ENCODE peak calls at places on chromosomes 2 and 18, in six cellular contexts. One of them, this sample, is unnamed.

GRCh38 chr2:136118819-136119716 is 1.1 kb upstream of the CXCR4 start:
- DNase-seq in HL-60: no peak
- DNase-seq in psoas muscle: peak
- DNase-seq in AG09309: no peak
- DNase-seq in NB4: peak
- DNase-seq in dorsolateral prefrontal cortex: no peak
- DNase-seq in this sample: no peak

GRCh38 chr2:128456281-128456680 is 137.6 kb upstream of the HS6ST1 start:
- DNase-seq in HL-60: no peak
- DNase-seq in psoas muscle: no peak
- DNase-seq in AG09309: no peak
- DNase-seq in NB4: no peak
- DNase-seq in dorsolateral prefrontal cortex: no peak
- DNase-seq in this sample: no peak

GRCh38 chr2:105382177-105382576 is 16.7 kb downstream of the FHL2 start:
- DNase-seq in HL-60: no peak
- DNase-seq in psoas muscle: no peak
- DNase-seq in AG09309: no peak
- DNase-seq in NB4: no peak
- DNase-seq in dorsolateral prefrontal cortex: no peak
- DNase-seq in this sample: no peak

GRCh38 chr18:49094136-49094535 is 143.4 kb upstream of the SMAD7 start:
- DNase-seq in HL-60: no peak
- DNase-seq in psoas muscle: no peak
- DNase-seq in AG09309: no peak
- DNase-seq in NB4: no peak
- DNase-seq in dorsolateral prefrontal cortex: no peak
- DNase-seq in this sample: no peak

GRCh38 chr18:5159080-5159479 is 38.0 kb downstream of the AKAIN1 start:
- DNase-seq in HL-60: no peak
- DNase-seq in psoas muscle: no peak
- DNase-seq in AG09309: no peak
- DNase-seq in NB4: no peak
- DNase-seq in dorsolateral prefrontal cortex: no peak
- DNase-seq in this sample: no peak

GRCh38 chr2:190986221-190986953 is 27.6 kb downstream of the STAT1 start:
- DNase-seq in HL-60: no peak
- DNase-seq in psoas muscle: no peak
- DNase-seq in AG09309: no peak
- DNase-seq in NB4: peak
- DNase-seq in dorsolateral prefrontal cortex: no peak
- DNase-seq in this sample: no peak

GRCh38 chr18:58784601-58785137 is 80.0 kb upstream of the ZNF532 start:
- DNase-seq in HL-60: no peak
- DNase-seq in psoas muscle: no peak
- DNase-seq in AG09309: no peak
- DNase-seq in NB4: no peak
- DNase-seq in dorsolateral prefrontal cortex: no peak
- DNase-seq in this sample: no peak

GRCh38 chr2:65420712-65421431 is 11.5 kb downstream of the SPRED2 start:
- DNase-seq in HL-60: no peak
- DNase-seq in psoas muscle: no peak
- DNase-seq in AG09309: no peak
- DNase-seq in NB4: peak
- DNase-seq in dorsolateral prefrontal cortex: no peak
- DNase-seq in this sample: no peak

GRCh38 chr2:187545238-187545751 is 8.9 kb downstream of the TFPI start:
- DNase-seq in HL-60: no peak
- DNase-seq in psoas muscle: no peak
- DNase-seq in AG09309: no peak
- DNase-seq in NB4: no peak
- DNase-seq in dorsolateral prefrontal cortex: no peak
- DNase-seq in this sample: no peak

GRCh38 chr18:59950215-59950944 is 50.6 kb downstream of the PMAIP1 start:
- DNase-seq in HL-60: no peak
- DNase-seq in psoas muscle: no peak
- DNase-seq in AG09309: no peak
- DNase-seq in NB4: no peak
- DNase-seq in dorsolateral prefrontal cortex: no peak
- DNase-seq in this sample: no peak

GRCh38 chr2:42141687-42142475 is 27.3 kb upstream of the EML4 start:
- DNase-seq in HL-60: no peak
- DNase-seq in psoas muscle: no peak
- DNase-seq in AG09309: peak
- DNase-seq in NB4: peak
- DNase-seq in dorsolateral prefrontal cortex: no peak
- DNase-seq in this sample: no peak

GRCh38 chr2:85920810-85921545 is 32.2 kb upstream of the ST3GAL5 start:
- DNase-seq in HL-60: no peak
- DNase-seq in psoas muscle: no peak
- DNase-seq in AG09309: no peak
- DNase-seq in NB4: no peak
- DNase-seq in dorsolateral prefrontal cortex: no peak
- DNase-seq in this sample: no peak

GRCh38 chr2:55965276-55965675 is 41.7 kb upstream of the EFEMP1 start:
- DNase-seq in HL-60: no peak
- DNase-seq in psoas muscle: no peak
- DNase-seq in AG09309: no peak
- DNase-seq in NB4: no peak
- DNase-seq in dorsolateral prefrontal cortex: no peak
- DNase-seq in this sample: no peak

GRCh38 chr2:29921560-29921915 is at the start of gene ALK:
- DNase-seq in HL-60: peak
- DNase-seq in psoas muscle: peak
- DNase-seq in AG09309: peak
- DNase-seq in NB4: peak
- DNase-seq in dorsolateral prefrontal cortex: peak
- DNase-seq in this sample: peak

GRCh38 chr2:112958428-112959108 is 19.2 kb upstream of the IL36G start:
- DNase-seq in HL-60: peak
- DNase-seq in psoas muscle: no peak
- DNase-seq in AG09309: peak
- DNase-seq in NB4: peak
- DNase-seq in dorsolateral prefrontal cortex: no peak
- DNase-seq in this sample: peak

GRCh38 chr18:48713302-48713701 is 174.5 kb downstream of the CTIF start:
- DNase-seq in HL-60: no peak
- DNase-seq in psoas muscle: peak
- DNase-seq in AG09309: no peak
- DNase-seq in NB4: no peak
- DNase-seq in dorsolateral prefrontal cortex: no peak
- DNase-seq in this sample: no peak

GRCh38 chr18:12014976-12015696 is 33.8 kb downstream of the IMPA2 start:
- DNase-seq in HL-60: no peak
- DNase-seq in psoas muscle: peak
- DNase-seq in AG09309: no peak
- DNase-seq in NB4: no peak
- DNase-seq in dorsolateral prefrontal cortex: no peak
- DNase-seq in this sample: no peak

GRCh38 chr2:16622399-16622968 is 43.1 kb downstream of the CYRIA start:
- DNase-seq in HL-60: no peak
- DNase-seq in psoas muscle: no peak
- DNase-seq in AG09309: no peak
- DNase-seq in NB4: peak
- DNase-seq in dorsolateral prefrontal cortex: no peak
- DNase-seq in this sample: no peak

GRCh38 chr18:57931038-57931437 is 113.0 kb upstream of the NEDD4L start:
- DNase-seq in HL-60: no peak
- DNase-seq in psoas muscle: no peak
- DNase-seq in AG09309: no peak
- DNase-seq in NB4: no peak
- DNase-seq in dorsolateral prefrontal cortex: no peak
- DNase-seq in this sample: no peak

GRCh38 chr2:52934354-52934898 is 833.2 kb upstream of the CHAC2 start:
- DNase-seq in HL-60: no peak
- DNase-seq in psoas muscle: no peak
- DNase-seq in AG09309: no peak
- DNase-seq in NB4: no peak
- DNase-seq in dorsolateral prefrontal cortex: no peak
- DNase-seq in this sample: no peak

GRCh38 chr2:223459328-223459939 is 142.7 kb downstream of the SCG2 start:
- DNase-seq in HL-60: no peak
- DNase-seq in psoas muscle: no peak
- DNase-seq in AG09309: no peak
- DNase-seq in NB4: peak
- DNase-seq in dorsolateral prefrontal cortex: no peak
- DNase-seq in this sample: no peak

GRCh38 chr2:212538156-212539144 is at the start of gene ERBB4:
- DNase-seq in HL-60: no peak
- DNase-seq in psoas muscle: peak
- DNase-seq in AG09309: no peak
- DNase-seq in NB4: no peak
- DNase-seq in dorsolateral prefrontal cortex: peak
- DNase-seq in this sample: no peak

GRCh38 chr2:233798335-233799086 is 20.4 kb downstream of the MROH2A start:
- DNase-seq in HL-60: no peak
- DNase-seq in psoas muscle: no peak
- DNase-seq in AG09309: no peak
- DNase-seq in NB4: no peak
- DNase-seq in dorsolateral prefrontal cortex: no peak
- DNase-seq in this sample: no peak

GRCh38 chr2:90069290-90069894 is 1377.9 kb downstream of the RPIA start:
- DNase-seq in HL-60: no peak
- DNase-seq in psoas muscle: peak
- DNase-seq in AG09309: no peak
- DNase-seq in NB4: peak
- DNase-seq in dorsolateral prefrontal cortex: no peak
- DNase-seq in this sample: no peak

GRCh38 chr2:133365117-133365516 is 203.1 kb downstream of the NCKAP5 start:
- DNase-seq in HL-60: no peak
- DNase-seq in psoas muscle: no peak
- DNase-seq in AG09309: no peak
- DNase-seq in NB4: no peak
- DNase-seq in dorsolateral prefrontal cortex: no peak
- DNase-seq in this sample: no peak

GRCh38 chr2:157261199-157261782 is 3.8 kb downstream of the GALNT5 start:
- DNase-seq in HL-60: no peak
- DNase-seq in psoas muscle: no peak
- DNase-seq in AG09309: no peak
- DNase-seq in NB4: peak
- DNase-seq in dorsolateral prefrontal cortex: no peak
- DNase-seq in this sample: peak

GRCh38 chr2:176158306-176158643 is 1.2 kb downstream of the HOXD3 start:
- DNase-seq in HL-60: no peak
- DNase-seq in psoas muscle: no peak
- DNase-seq in AG09309: no peak
- DNase-seq in NB4: no peak
- DNase-seq in dorsolateral prefrontal cortex: no peak
- DNase-seq in this sample: no peak

GRCh38 chr2:176155341-176156044 is 1.6 kb upstream of the HOXD3 start:
- DNase-seq in HL-60: no peak
- DNase-seq in psoas muscle: no peak
- DNase-seq in AG09309: no peak
- DNase-seq in NB4: no peak
- DNase-seq in dorsolateral prefrontal cortex: no peak
- DNase-seq in this sample: no peak

GRCh38 chr2:176156301-176156958 is 677 bp upstream of the HOXD3 start:
- DNase-seq in HL-60: no peak
- DNase-seq in psoas muscle: no peak
- DNase-seq in AG09309: no peak
- DNase-seq in NB4: no peak
- DNase-seq in dorsolateral prefrontal cortex: no peak
- DNase-seq in this sample: no peak

GRCh38 chr2:176157499-176158305 is 595 bp downstream of the HOXD3 start:
- DNase-seq in HL-60: no peak
- DNase-seq in psoas muscle: no peak
- DNase-seq in AG09309: no peak
- DNase-seq in NB4: no peak
- DNase-seq in dorsolateral prefrontal cortex: no peak
- DNase-seq in this sample: no peak

DNA sequence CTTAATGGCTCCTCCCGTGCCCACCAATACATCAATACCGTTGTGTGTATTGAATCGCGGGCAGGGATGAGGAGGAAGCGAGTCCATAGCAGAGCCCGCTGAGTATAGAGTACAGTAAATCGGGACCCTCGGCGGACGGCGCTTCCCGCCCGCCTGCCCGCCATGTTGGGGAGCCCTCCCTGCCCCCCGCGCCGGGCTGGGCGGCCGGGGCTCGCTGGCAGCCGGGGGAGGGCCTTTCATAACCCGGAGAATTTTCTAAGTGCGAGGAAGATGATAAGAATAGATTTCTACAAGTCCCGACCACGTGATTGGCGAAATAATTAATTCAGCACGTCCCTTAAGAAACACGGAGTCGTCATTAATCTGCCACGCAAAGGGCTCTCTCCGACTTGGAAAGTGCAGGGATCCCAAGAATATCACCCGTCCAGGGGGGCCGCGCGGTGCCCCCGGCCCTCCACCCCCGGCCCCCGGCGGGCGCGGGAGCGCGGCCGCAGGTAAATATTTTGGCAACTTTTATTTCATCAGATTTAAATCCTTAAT is at the start of gene HOXD3:
- DNase-seq in HL-60: no peak
- DNase-seq in psoas muscle: no peak
- DNase-seq in AG09309: no peak
- DNase-seq in NB4: no peak
- DNase-seq in dorsolateral prefrontal cortex: no peak
- DNase-seq in this sample: no peak
- H3K4me3 ChIP-seq in HL-60: no peak
- H3K4me3 ChIP-seq in psoas muscle: peak
- H3K4me3 ChIP-seq in AG09309: no peak
- H3K4me3 ChIP-seq in NB4: no peak
- H3K4me3 ChIP-seq in dorsolateral prefrontal cortex: no peak
- H3K4me3 ChIP-seq in this sample: no peak

DNA sequence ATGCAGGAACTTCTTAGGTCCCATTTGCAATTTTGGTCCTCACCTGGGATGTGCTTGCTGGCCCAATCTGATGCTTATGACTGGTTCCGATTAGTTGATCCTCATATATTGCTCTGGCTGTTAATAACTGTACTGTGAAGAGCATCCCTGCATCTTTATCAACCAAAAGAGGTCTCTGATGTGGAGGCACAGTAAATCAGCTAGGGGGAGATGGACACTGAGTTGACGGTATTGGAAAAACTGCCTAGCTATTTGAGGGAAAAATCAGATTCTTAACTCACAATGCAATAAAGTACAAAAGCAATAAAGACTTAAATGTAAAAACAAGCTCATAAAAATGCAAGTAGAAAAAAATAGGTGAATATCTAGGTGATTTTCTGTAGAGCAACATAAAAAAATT is 188.0 kb upstream of the TCF4 start:
- DNase-seq in HL-60: no peak
- DNase-seq in psoas muscle: no peak
- DNase-seq in AG09309: no peak
- DNase-seq in NB4: no peak
- DNase-seq in dorsolateral prefrontal cortex: no peak
- DNase-seq in this sample: no peak
- TF ChIP-seq CTCF in HL-60: no peak
- TF ChIP-seq CTCF in psoas muscle: no peak
- TF ChIP-seq CTCF in AG09309: peak
- TF ChIP-seq CTCF in NB4: no peak
- TF ChIP-seq CTCF in dorsolateral prefrontal cortex: peak
- TF ChIP-seq CTCF in this sample: no peak

GRCh38 chr2:218028189-218028495 is 25.3 kb upstream of the TNS1 start:
- DNase-seq in HL-60: no peak
- DNase-seq in psoas muscle: no peak
- DNase-seq in AG09309: no peak
- DNase-seq in NB4: no peak
- DNase-seq in dorsolateral prefrontal cortex: no peak
- DNase-seq in this sample: no peak
- H3K4me3 ChIP-seq in HL-60: no peak
- H3K4me3 ChIP-seq in psoas muscle: no peak
- H3K4me3 ChIP-seq in AG09309: no peak
- H3K4me3 ChIP-seq in NB4: no peak
- H3K4me3 ChIP-seq in dorsolateral prefrontal cortex: no peak
- H3K4me3 ChIP-seq in this sample: no peak

GRCh38 chr2:224807153-224807964 is 91.2 kb upstream of the CCDC195 start:
- DNase-seq in HL-60: no peak
- DNase-seq in psoas muscle: no peak
- DNase-seq in AG09309: no peak
- DNase-seq in NB4: no peak
- DNase-seq in dorsolateral prefrontal cortex: no peak
- DNase-seq in this sample: no peak
- TF ChIP-seq CTCF in HL-60: no peak
- TF ChIP-seq CTCF in psoas muscle: no peak
- TF ChIP-seq CTCF in AG09309: no peak
- TF ChIP-seq CTCF in NB4: no peak
- TF ChIP-seq CTCF in dorsolateral prefrontal cortex: no peak
- TF ChIP-seq CTCF in this sample: no peak

This sample was measured in HFF-Myc.